ENCODE peak calls at places on chromosomes 2 and 18, in ten cellular contexts. One of them, this sample, is unnamed.

GRCh38 chr2:117057021-117057420 is 757.5 kb upstream of the DDX18 start:
- DNase-seq in A549: no peak
- DNase-seq in HCT116: no peak
- DNase-seq in HFF-Myc: no peak
- DNase-seq in spleen: no peak
- DNase-seq in body of pancreas: no peak
- DNase-seq in heart left ventricle: no peak
- DNase-seq in tibial artery: no peak
- DNase-seq in endodermal cell: no peak
- DNase-seq in lower leg skin: no peak
- DNase-seq in this sample: no peak

GRCh38 chr2:48694143-48694542 is 61.4 kb downstream of the LHCGR start:
- DNase-seq in HCT116: no peak
- DNase-seq in body of pancreas: no peak
- DNase-seq in HFF-Myc: no peak
- DNase-seq in A549: no peak
- DNase-seq in tibial artery: no peak
- DNase-seq in spleen: no peak
- DNase-seq in endodermal cell: no peak
- DNase-seq in lower leg skin: no peak
- DNase-seq in heart left ventricle: no peak
- DNase-seq in this sample: peak; percentile 79

GRCh38 chr18:73850782-73851181 is 296.9 kb downstream of the FBXO15 start:
- DNase-seq in heart left ventricle: no peak
- DNase-seq in endodermal cell: no peak
- DNase-seq in A549: no peak
- DNase-seq in lower leg skin: no peak
- DNase-seq in HCT116: no peak
- DNase-seq in HFF-Myc: no peak
- DNase-seq in tibial artery: no peak
- DNase-seq in spleen: no peak
- DNase-seq in body of pancreas: no peak
- DNase-seq in this sample: no peak

GRCh38 chr2:150303281-150303680 is 184.2 kb downstream of the RND3 start:
- DNase-seq in HCT116: peak; percentile 3
- DNase-seq in tibial artery: no peak
- DNase-seq in body of pancreas: no peak
- DNase-seq in spleen: no peak
- DNase-seq in A549: peak; percentile 39
- DNase-seq in heart left ventricle: no peak
- DNase-seq in lower leg skin: no peak
- DNase-seq in HFF-Myc: no peak
- DNase-seq in endodermal cell: no peak
- DNase-seq in this sample: no peak

GRCh38 chr2:134137182-134137595 is 116.7 kb upstream of the MGAT5 start:
- DNase-seq in tibial artery: peak; percentile 24
- DNase-seq in HCT116: no peak
- DNase-seq in spleen: no peak
- DNase-seq in A549: no peak
- DNase-seq in endodermal cell: no peak
- DNase-seq in HFF-Myc: peak; percentile 61
- DNase-seq in lower leg skin: no peak
- DNase-seq in body of pancreas: peak; percentile 51
- DNase-seq in heart left ventricle: peak; percentile 49
- DNase-seq in this sample: no peak

GRCh38 chr2:26890341-26891000 is 42.5 kb downstream of the DPYSL5 start:
- DNase-seq in endodermal cell: no peak
- DNase-seq in lower leg skin: no peak
- DNase-seq in spleen: no peak
- DNase-seq in tibial artery: no peak
- DNase-seq in A549: no peak
- DNase-seq in heart left ventricle: no peak
- DNase-seq in HFF-Myc: no peak
- DNase-seq in HCT116: no peak
- DNase-seq in body of pancreas: no peak
- DNase-seq in this sample: no peak

GRCh38 chr18:58865009-58865345 is 300 bp downstream of the ZNF532 start:
- DNase-seq in lower leg skin: no peak
- DNase-seq in body of pancreas: no peak
- DNase-seq in HCT116: no peak
- DNase-seq in tibial artery: no peak
- DNase-seq in spleen: no peak
- DNase-seq in A549: no peak
- DNase-seq in heart left ventricle: no peak
- DNase-seq in endodermal cell: no peak
- DNase-seq in HFF-Myc: no peak
- DNase-seq in this sample: no peak

GRCh38 chr2:168594778-168595177 is 138.7 kb downstream of the CERS6 start:
- DNase-seq in tibial artery: no peak
- DNase-seq in endodermal cell: no peak
- DNase-seq in A549: no peak
- DNase-seq in spleen: no peak
- DNase-seq in HCT116: no peak
- DNase-seq in body of pancreas: no peak
- DNase-seq in lower leg skin: no peak
- DNase-seq in HFF-Myc: no peak
- DNase-seq in heart left ventricle: no peak
- DNase-seq in this sample: no peak

GRCh38 chr2:235324324-235324723 is 169.5 kb upstream of the AGAP1 start:
- DNase-seq in HFF-Myc: no peak
- DNase-seq in HCT116: no peak
- DNase-seq in spleen: no peak
- DNase-seq in tibial artery: no peak
- DNase-seq in heart left ventricle: no peak
- DNase-seq in endodermal cell: peak; percentile 72
- DNase-seq in A549: no peak
- DNase-seq in lower leg skin: no peak
- DNase-seq in body of pancreas: no peak
- DNase-seq in this sample: no peak

GRCh38 chr2:11111811-11112425 is 43.3 kb upstream of the SLC66A3 start:
- DNase-seq in spleen: no peak
- DNase-seq in endodermal cell: peak; percentile 73
- DNase-seq in A549: no peak
- DNase-seq in tibial artery: no peak
- DNase-seq in HFF-Myc: no peak
- DNase-seq in heart left ventricle: no peak
- DNase-seq in HCT116: peak; percentile 24
- DNase-seq in body of pancreas: no peak
- DNase-seq in lower leg skin: no peak
- DNase-seq in this sample: no peak

GRCh38 chr2:25831744-25832449 is 46.4 kb downstream of the ASXL2 start:
- DNase-seq in endodermal cell: no peak
- DNase-seq in A549: no peak
- DNase-seq in lower leg skin: no peak
- DNase-seq in tibial artery: no peak
- DNase-seq in HFF-Myc: no peak
- DNase-seq in HCT116: no peak
- DNase-seq in heart left ventricle: no peak
- DNase-seq in body of pancreas: no peak
- DNase-seq in spleen: no peak
- DNase-seq in this sample: no peak

GRCh38 chr2:176098366-176099158 is 1.0 kb upstream of the HOXD12 start:
- DNase-seq in spleen: no peak
- DNase-seq in heart left ventricle: peak; percentile 14
- DNase-seq in tibial artery: no peak
- DNase-seq in lower leg skin: no peak
- DNase-seq in A549: no peak
- DNase-seq in HCT116: no peak
- DNase-seq in HFF-Myc: no peak
- DNase-seq in body of pancreas: no peak
- DNase-seq in endodermal cell: peak; percentile 83
- DNase-seq in this sample: no peak
- H3K4me3 ChIP-seq in spleen: no peak overlapping the region
- H3K4me3 ChIP-seq in heart left ventricle: no peak overlapping the region
- H3K4me3 ChIP-seq in tibial artery: no peak overlapping the region
- H3K4me3 ChIP-seq in lower leg skin: no peak overlapping the region
- H3K4me3 ChIP-seq in A549: peak overlapping the region; percentile 55
- H3K4me3 ChIP-seq in HCT116: no peak overlapping the region
- H3K4me3 ChIP-seq in HFF-Myc: no peak overlapping the region
- H3K4me3 ChIP-seq in body of pancreas: no peak overlapping the region
- H3K4me3 ChIP-seq in endodermal cell: peak overlapping the region; percentile 61
- H3K4me3 ChIP-seq in this sample: no peak overlapping the region

GRCh38 chr2:61759718-61760117 is 94.1 kb downstream of the FAM161A start:
- DNase-seq in endodermal cell: no peak
- DNase-seq in A549: peak; percentile 24
- DNase-seq in HFF-Myc: no peak
- DNase-seq in body of pancreas: no peak
- DNase-seq in tibial artery: no peak
- DNase-seq in spleen: no peak
- DNase-seq in heart left ventricle: no peak
- DNase-seq in lower leg skin: no peak
- DNase-seq in HCT116: no peak
- DNase-seq in this sample: peak; percentile 32

GRCh38 chr2:61762292-61762691 is 91.6 kb downstream of the FAM161A start:
- DNase-seq in body of pancreas: no peak
- DNase-seq in endodermal cell: no peak
- DNase-seq in A549: no peak
- DNase-seq in tibial artery: no peak
- DNase-seq in HCT116: no peak
- DNase-seq in lower leg skin: no peak
- DNase-seq in HFF-Myc: no peak
- DNase-seq in heart left ventricle: no peak
- DNase-seq in spleen: no peak
- DNase-seq in this sample: no peak

GRCh38 chr2:61764035-61764800 is 89.6 kb downstream of the FAM161A start:
- DNase-seq in endodermal cell: peak; percentile 97
- DNase-seq in A549: peak; percentile 100
- DNase-seq in spleen: peak; percentile 98
- DNase-seq in heart left ventricle: peak; percentile 98
- DNase-seq in lower leg skin: peak; percentile 98
- DNase-seq in body of pancreas: peak; percentile 98
- DNase-seq in HFF-Myc: peak; percentile 97
- DNase-seq in tibial artery: peak; percentile 98
- DNase-seq in HCT116: peak; percentile 97
- DNase-seq in this sample: peak; percentile 95

GRCh38 chr2:61758991-61759390 is 94.9 kb downstream of the FAM161A start:
- DNase-seq in tibial artery: no peak
- DNase-seq in A549: peak; percentile 26
- DNase-seq in HFF-Myc: peak; percentile 65
- DNase-seq in HCT116: no peak
- DNase-seq in lower leg skin: no peak
- DNase-seq in endodermal cell: no peak
- DNase-seq in heart left ventricle: no peak
- DNase-seq in spleen: no peak
- DNase-seq in body of pancreas: no peak
- DNase-seq in this sample: peak; percentile 15

DNA sequence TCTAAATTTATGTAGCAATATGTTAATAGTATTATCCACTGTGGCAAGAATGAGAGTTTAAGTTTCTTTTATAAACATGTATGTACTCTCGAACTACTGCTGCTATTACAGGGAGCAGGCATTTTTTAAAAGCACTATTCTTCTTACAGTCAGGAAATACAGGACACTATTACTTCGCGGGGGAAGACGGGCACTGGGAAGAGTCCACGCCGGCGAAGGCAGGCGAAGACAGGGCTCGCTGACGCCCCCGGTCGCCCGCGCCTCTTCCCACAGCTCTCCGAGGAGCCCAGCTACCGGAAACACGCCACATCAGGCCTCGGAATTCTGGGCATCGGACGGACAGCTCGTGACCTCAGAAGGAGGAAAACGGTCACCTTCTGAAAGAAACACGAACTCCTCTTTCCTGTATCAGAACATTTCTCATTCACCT is 90.2 kb downstream of the FAM161A start:
- DNase-seq in spleen: peak; percentile 89
- DNase-seq in HFF-Myc: peak; percentile 59
- DNase-seq in heart left ventricle: peak; percentile 87
- DNase-seq in A549: peak; percentile 93
- DNase-seq in body of pancreas: peak; percentile 84
- DNase-seq in lower leg skin: no peak
- DNase-seq in tibial artery: peak; percentile 78
- DNase-seq in endodermal cell: no peak
- DNase-seq in HCT116: peak; percentile 85
- DNase-seq in this sample: peak; percentile 59
- TF ChIP-seq CTCF in spleen: no peak
- TF ChIP-seq CTCF in HFF-Myc: no peak
- TF ChIP-seq CTCF in heart left ventricle: no peak
- TF ChIP-seq CTCF in A549: peak; percentile 48
- TF ChIP-seq CTCF in body of pancreas: no peak
- TF ChIP-seq CTCF in lower leg skin: no peak
- TF ChIP-seq CTCF in tibial artery: no peak
- TF ChIP-seq CTCF in endodermal cell: peak; percentile 28
- TF ChIP-seq CTCF in HCT116: no peak
- TF ChIP-seq CTCF in this sample: peak; percentile 16

DNA sequence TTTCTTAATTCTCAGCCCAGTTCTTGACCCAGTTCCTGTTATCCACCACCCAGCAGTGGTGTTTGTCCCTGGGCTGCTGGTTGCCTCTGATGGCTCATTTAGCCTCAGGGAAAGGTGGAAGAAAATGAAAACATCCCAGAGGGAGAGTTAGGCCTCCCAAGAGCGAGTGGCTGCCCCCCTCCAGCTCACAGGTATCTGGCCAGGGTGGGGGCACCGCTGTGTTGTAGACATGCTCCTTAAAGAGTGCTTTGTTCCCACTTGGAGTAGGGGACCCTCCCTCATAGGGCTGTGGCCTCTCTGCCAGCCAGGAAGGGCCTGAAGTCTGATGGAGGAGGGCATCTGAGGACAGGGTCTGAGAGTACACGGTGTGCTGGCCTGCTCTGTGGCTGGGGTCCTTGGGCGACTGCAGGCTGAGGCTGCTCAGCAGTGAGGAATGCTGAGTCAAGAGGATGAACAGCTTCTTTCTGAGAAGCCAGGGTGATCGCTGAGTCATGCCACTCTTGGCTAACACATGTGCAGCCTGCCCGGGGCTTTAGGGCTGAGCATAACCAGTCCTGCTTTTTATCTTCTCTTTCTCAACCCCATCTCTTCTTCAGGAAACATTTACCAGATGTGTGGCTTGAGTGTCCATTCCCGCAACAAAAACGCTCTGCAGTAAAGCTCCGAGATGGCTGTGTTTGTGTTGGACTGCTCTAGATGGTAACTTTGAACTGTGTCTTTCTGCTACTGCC is 72.4 kb downstream of the IL1R2 start:
- DNase-seq in body of pancreas: peak; percentile 77
- DNase-seq in A549: peak; percentile 92
- DNase-seq in endodermal cell: peak; percentile 66
- DNase-seq in lower leg skin: peak; percentile 95
- DNase-seq in HCT116: peak; percentile 33
- DNase-seq in tibial artery: peak; percentile 96
- DNase-seq in heart left ventricle: peak; percentile 80
- DNase-seq in HFF-Myc: peak; percentile 94
- DNase-seq in spleen: peak; percentile 86
- DNase-seq in this sample: peak; percentile 95
- H3K4me3 ChIP-seq in body of pancreas: no peak overlapping the region
- H3K4me3 ChIP-seq in A549: peak overlapping the region; percentile 30
- H3K4me3 ChIP-seq in endodermal cell: no peak overlapping the region
- H3K4me3 ChIP-seq in lower leg skin: no peak overlapping the region
- H3K4me3 ChIP-seq in HCT116: no peak overlapping the region
- H3K4me3 ChIP-seq in tibial artery: no peak overlapping the region
- H3K4me3 ChIP-seq in heart left ventricle: no peak overlapping the region
- H3K4me3 ChIP-seq in HFF-Myc: peak overlapping the region; percentile 32
- H3K4me3 ChIP-seq in spleen: no peak overlapping the region
- H3K4me3 ChIP-seq in this sample: peak overlapping the region; percentile 1

DNA sequence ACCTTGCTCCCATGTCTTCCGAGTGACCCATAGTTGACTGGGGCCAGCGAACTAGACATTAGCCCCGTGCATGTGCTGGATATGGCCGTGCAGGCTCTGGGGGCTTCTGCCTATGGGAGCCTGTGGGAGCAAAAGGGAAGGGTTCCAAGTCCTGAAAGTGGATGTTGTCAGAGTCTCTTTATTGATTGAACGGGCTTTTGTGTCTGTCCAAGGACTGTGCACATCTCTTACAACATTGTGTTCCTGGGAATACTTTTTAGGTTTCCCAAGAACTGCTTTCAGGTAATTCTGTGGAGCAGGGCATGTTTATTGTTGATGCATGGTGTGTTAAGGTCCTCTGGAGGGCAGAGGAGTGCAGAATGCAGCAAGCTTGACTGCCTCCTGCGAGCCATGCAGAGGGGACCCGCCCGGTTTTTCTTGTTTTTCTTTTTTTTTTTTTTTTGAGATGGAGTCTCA is 5.0 kb downstream of the RNF144A start:
- DNase-seq in endodermal cell: no peak
- DNase-seq in body of pancreas: no peak
- DNase-seq in HCT116: no peak
- DNase-seq in A549: peak; percentile 18
- DNase-seq in tibial artery: no peak
- DNase-seq in heart left ventricle: no peak
- DNase-seq in spleen: no peak
- DNase-seq in HFF-Myc: no peak
- DNase-seq in lower leg skin: no peak
- DNase-seq in this sample: no peak
- TF ChIP-seq CTCF in endodermal cell: peak; percentile 46
- TF ChIP-seq CTCF in body of pancreas: peak; percentile 41
- TF ChIP-seq CTCF in HCT116: peak; percentile 5
- TF ChIP-seq CTCF in A549: no peak
- TF ChIP-seq CTCF in tibial artery: no peak
- TF ChIP-seq CTCF in heart left ventricle: no peak
- TF ChIP-seq CTCF in spleen: no peak
- TF ChIP-seq CTCF in HFF-Myc: no peak
- TF ChIP-seq CTCF in lower leg skin: no peak
- TF ChIP-seq CTCF in this sample: no peak

This sample was measured in astrocyte of the cerebellum.